ENCODE peak calls at places on chromosomes 3 and 15, in seven cellular contexts. One of them, this sample, is unnamed.

GRCh38 chr15:80932989-80933388 is 56.6 kb downstream of the MESD start:
- DNase-seq in ELR: no peak
- DNase-seq in mesenchymal stem cell: peak; percentile 29
- DNase-seq in T follicular helper cell: no peak
- DNase-seq in Right ventricle myocardium superior: peak; percentile 56
- DNase-seq in activated CD8-positive, alpha-beta memory T cell treated with anti-CD3 and anti-CD28 coated beads, Interleukin-2, amount 10 ng/mL, durations not matched to agents 7 days and 5 days: no peak
- DNase-seq in stimulated activated CD8-positive, alpha-beta memory T cell treated with anti-CD3 and anti-CD28 coated beads, Interleukin-4, amount 100 ng/mL, for 1 hour: no peak
- DNase-seq in this sample: no peak

GRCh38 chr15:65576669-65577068 is 34.3 kb downstream of the INTS14 start:
- DNase-seq in ELR: peak; percentile 73
- DNase-seq in mesenchymal stem cell: peak; percentile 60
- DNase-seq in T follicular helper cell: no peak
- DNase-seq in Right ventricle myocardium superior: no peak
- DNase-seq in activated CD8-positive, alpha-beta memory T cell treated with anti-CD3 and anti-CD28 coated beads, Interleukin-2, amount 10 ng/mL, durations not matched to agents 7 days and 5 days: no peak
- DNase-seq in stimulated activated CD8-positive, alpha-beta memory T cell treated with anti-CD3 and anti-CD28 coated beads, Interleukin-4, amount 100 ng/mL, for 1 hour: no peak
- DNase-seq in this sample: no peak

GRCh38 chr3:38616658-38617057 is 32.8 kb downstream of the SCN5A start:
- DNase-seq in ELR: no peak
- DNase-seq in mesenchymal stem cell: no peak
- DNase-seq in T follicular helper cell: no peak
- DNase-seq in Right ventricle myocardium superior: no peak
- DNase-seq in activated CD8-positive, alpha-beta memory T cell treated with anti-CD3 and anti-CD28 coated beads, Interleukin-2, amount 10 ng/mL, durations not matched to agents 7 days and 5 days: no peak
- DNase-seq in stimulated activated CD8-positive, alpha-beta memory T cell treated with anti-CD3 and anti-CD28 coated beads, Interleukin-4, amount 100 ng/mL, for 1 hour: no peak
- DNase-seq in this sample: no peak

GRCh38 chr3:13557926-13558325 is 9.0 kb downstream of the FBLN2 start:
- DNase-seq in ELR: no peak
- DNase-seq in mesenchymal stem cell: no peak
- DNase-seq in T follicular helper cell: no peak
- DNase-seq in Right ventricle myocardium superior: no peak
- DNase-seq in activated CD8-positive, alpha-beta memory T cell treated with anti-CD3 and anti-CD28 coated beads, Interleukin-2, amount 10 ng/mL, durations not matched to agents 7 days and 5 days: no peak
- DNase-seq in stimulated activated CD8-positive, alpha-beta memory T cell treated with anti-CD3 and anti-CD28 coated beads, Interleukin-4, amount 100 ng/mL, for 1 hour: no peak
- DNase-seq in this sample: no peak

GRCh38 chr3:128993461-128994172 is at the start of gene CFAP92:
- DNase-seq in ELR: peak; percentile 79
- DNase-seq in mesenchymal stem cell: peak; percentile 79
- DNase-seq in T follicular helper cell: peak; percentile 87
- DNase-seq in Right ventricle myocardium superior: peak; percentile 93
- DNase-seq in activated CD8-positive, alpha-beta memory T cell treated with anti-CD3 and anti-CD28 coated beads, Interleukin-2, amount 10 ng/mL, durations not matched to agents 7 days and 5 days: peak; percentile 94
- DNase-seq in stimulated activated CD8-positive, alpha-beta memory T cell treated with anti-CD3 and anti-CD28 coated beads, Interleukin-4, amount 100 ng/mL, for 1 hour: peak; percentile 87
- DNase-seq in this sample: peak; percentile 87

GRCh38 chr3:183275418-183275817 is 22.4 kb downstream of the B3GNT5 start:
- DNase-seq in ELR: peak; percentile 70
- DNase-seq in mesenchymal stem cell: no peak
- DNase-seq in T follicular helper cell: no peak
- DNase-seq in Right ventricle myocardium superior: no peak
- DNase-seq in activated CD8-positive, alpha-beta memory T cell treated with anti-CD3 and anti-CD28 coated beads, Interleukin-2, amount 10 ng/mL, durations not matched to agents 7 days and 5 days: no peak
- DNase-seq in stimulated activated CD8-positive, alpha-beta memory T cell treated with anti-CD3 and anti-CD28 coated beads, Interleukin-4, amount 100 ng/mL, for 1 hour: no peak
- DNase-seq in this sample: no peak

GRCh38 chr15:99264125-99264524 is 12.8 kb downstream of the LRRC28 start:
- DNase-seq in ELR: no peak
- DNase-seq in mesenchymal stem cell: no peak
- DNase-seq in T follicular helper cell: no peak
- DNase-seq in Right ventricle myocardium superior: no peak
- DNase-seq in activated CD8-positive, alpha-beta memory T cell treated with anti-CD3 and anti-CD28 coated beads, Interleukin-2, amount 10 ng/mL, durations not matched to agents 7 days and 5 days: no peak
- DNase-seq in stimulated activated CD8-positive, alpha-beta memory T cell treated with anti-CD3 and anti-CD28 coated beads, Interleukin-4, amount 100 ng/mL, for 1 hour: no peak
- DNase-seq in this sample: no peak

GRCh38 chr15:38531509-38531908 is 33.1 kb downstream of the RASGRP1 start:
- DNase-seq in ELR: peak; percentile 54
- DNase-seq in mesenchymal stem cell: peak; percentile 32
- DNase-seq in T follicular helper cell: no peak
- DNase-seq in Right ventricle myocardium superior: no peak
- DNase-seq in activated CD8-positive, alpha-beta memory T cell treated with anti-CD3 and anti-CD28 coated beads, Interleukin-2, amount 10 ng/mL, durations not matched to agents 7 days and 5 days: no peak
- DNase-seq in stimulated activated CD8-positive, alpha-beta memory T cell treated with anti-CD3 and anti-CD28 coated beads, Interleukin-4, amount 100 ng/mL, for 1 hour: no peak
- DNase-seq in this sample: no peak

GRCh38 chr3:115912372-115912771 is 289.1 kb downstream of the GAP43 start:
- DNase-seq in ELR: no peak
- DNase-seq in mesenchymal stem cell: peak; percentile 22
- DNase-seq in T follicular helper cell: no peak
- DNase-seq in Right ventricle myocardium superior: peak; percentile 56
- DNase-seq in activated CD8-positive, alpha-beta memory T cell treated with anti-CD3 and anti-CD28 coated beads, Interleukin-2, amount 10 ng/mL, durations not matched to agents 7 days and 5 days: no peak
- DNase-seq in stimulated activated CD8-positive, alpha-beta memory T cell treated with anti-CD3 and anti-CD28 coated beads, Interleukin-4, amount 100 ng/mL, for 1 hour: no peak
- DNase-seq in this sample: no peak

GRCh38 chr3:80233576-80233975 is 465.8 kb upstream of the ROBO1 start:
- DNase-seq in ELR: peak; percentile 42
- DNase-seq in mesenchymal stem cell: no peak
- DNase-seq in T follicular helper cell: no peak
- DNase-seq in Right ventricle myocardium superior: no peak
- DNase-seq in activated CD8-positive, alpha-beta memory T cell treated with anti-CD3 and anti-CD28 coated beads, Interleukin-2, amount 10 ng/mL, durations not matched to agents 7 days and 5 days: no peak
- DNase-seq in stimulated activated CD8-positive, alpha-beta memory T cell treated with anti-CD3 and anti-CD28 coated beads, Interleukin-4, amount 100 ng/mL, for 1 hour: no peak
- DNase-seq in this sample: no peak

GRCh38 chr3:135706758-135707375 is 258.7 kb upstream of the PPP2R3A start:
- DNase-seq in ELR: no peak
- DNase-seq in mesenchymal stem cell: no peak
- DNase-seq in T follicular helper cell: no peak
- DNase-seq in Right ventricle myocardium superior: no peak
- DNase-seq in activated CD8-positive, alpha-beta memory T cell treated with anti-CD3 and anti-CD28 coated beads, Interleukin-2, amount 10 ng/mL, durations not matched to agents 7 days and 5 days: no peak
- DNase-seq in stimulated activated CD8-positive, alpha-beta memory T cell treated with anti-CD3 and anti-CD28 coated beads, Interleukin-4, amount 100 ng/mL, for 1 hour: no peak
- DNase-seq in this sample: no peak

GRCh38 chr3:100213891-100214573 is 46.8 kb upstream of the TBC1D23 start:
- DNase-seq in ELR: peak; percentile 33
- DNase-seq in mesenchymal stem cell: no peak
- DNase-seq in T follicular helper cell: no peak
- DNase-seq in Right ventricle myocardium superior: no peak
- DNase-seq in activated CD8-positive, alpha-beta memory T cell treated with anti-CD3 and anti-CD28 coated beads, Interleukin-2, amount 10 ng/mL, durations not matched to agents 7 days and 5 days: no peak
- DNase-seq in stimulated activated CD8-positive, alpha-beta memory T cell treated with anti-CD3 and anti-CD28 coated beads, Interleukin-4, amount 100 ng/mL, for 1 hour: no peak
- DNase-seq in this sample: no peak

GRCh38 chr3:182508896-182509295 is 284.4 kb upstream of the ATP11B start:
- DNase-seq in ELR: no peak
- DNase-seq in mesenchymal stem cell: no peak
- DNase-seq in T follicular helper cell: no peak
- DNase-seq in Right ventricle myocardium superior: no peak
- DNase-seq in activated CD8-positive, alpha-beta memory T cell treated with anti-CD3 and anti-CD28 coated beads, Interleukin-2, amount 10 ng/mL, durations not matched to agents 7 days and 5 days: no peak
- DNase-seq in stimulated activated CD8-positive, alpha-beta memory T cell treated with anti-CD3 and anti-CD28 coated beads, Interleukin-4, amount 100 ng/mL, for 1 hour: no peak
- DNase-seq in this sample: no peak

GRCh38 chr3:13040381-13041074 is 32.7 kb downstream of the IQSEC1 start:
- DNase-seq in ELR: no peak
- DNase-seq in mesenchymal stem cell: no peak
- DNase-seq in T follicular helper cell: no peak
- DNase-seq in Right ventricle myocardium superior: no peak
- DNase-seq in activated CD8-positive, alpha-beta memory T cell treated with anti-CD3 and anti-CD28 coated beads, Interleukin-2, amount 10 ng/mL, durations not matched to agents 7 days and 5 days: peak; percentile 70
- DNase-seq in stimulated activated CD8-positive, alpha-beta memory T cell treated with anti-CD3 and anti-CD28 coated beads, Interleukin-4, amount 100 ng/mL, for 1 hour: peak; percentile 20
- DNase-seq in this sample: no peak

GRCh38 chr3:101518421-101518871 is 5.4 kb upstream of the SENP7 start:
- DNase-seq in ELR: peak; percentile 58
- DNase-seq in mesenchymal stem cell: no peak
- DNase-seq in T follicular helper cell: peak; percentile 40
- DNase-seq in Right ventricle myocardium superior: no peak
- DNase-seq in activated CD8-positive, alpha-beta memory T cell treated with anti-CD3 and anti-CD28 coated beads, Interleukin-2, amount 10 ng/mL, durations not matched to agents 7 days and 5 days: peak; percentile 76
- DNase-seq in stimulated activated CD8-positive, alpha-beta memory T cell treated with anti-CD3 and anti-CD28 coated beads, Interleukin-4, amount 100 ng/mL, for 1 hour: no peak
- DNase-seq in this sample: peak; percentile 40

GRCh38 chr15:81987628-81988027 is 58.2 kb downstream of the MEX3B start:
- DNase-seq in ELR: no peak
- DNase-seq in mesenchymal stem cell: no peak
- DNase-seq in T follicular helper cell: no peak
- DNase-seq in Right ventricle myocardium superior: no peak
- DNase-seq in activated CD8-positive, alpha-beta memory T cell treated with anti-CD3 and anti-CD28 coated beads, Interleukin-2, amount 10 ng/mL, durations not matched to agents 7 days and 5 days: no peak
- DNase-seq in stimulated activated CD8-positive, alpha-beta memory T cell treated with anti-CD3 and anti-CD28 coated beads, Interleukin-4, amount 100 ng/mL, for 1 hour: no peak
- DNase-seq in this sample: no peak

GRCh38 chr15:69616558-69616957 is 163.9 kb downstream of the RPLP1 start:
- DNase-seq in ELR: no peak
- DNase-seq in mesenchymal stem cell: no peak
- DNase-seq in T follicular helper cell: no peak
- DNase-seq in Right ventricle myocardium superior: no peak
- DNase-seq in activated CD8-positive, alpha-beta memory T cell treated with anti-CD3 and anti-CD28 coated beads, Interleukin-2, amount 10 ng/mL, durations not matched to agents 7 days and 5 days: no peak
- DNase-seq in stimulated activated CD8-positive, alpha-beta memory T cell treated with anti-CD3 and anti-CD28 coated beads, Interleukin-4, amount 100 ng/mL, for 1 hour: no peak
- DNase-seq in this sample: no peak

GRCh38 chr15:95327661-95328060 is 1002.8 kb upstream of the NR2F2 start:
- DNase-seq in ELR: no peak
- DNase-seq in mesenchymal stem cell: no peak
- DNase-seq in T follicular helper cell: no peak
- DNase-seq in Right ventricle myocardium superior: no peak
- DNase-seq in activated CD8-positive, alpha-beta memory T cell treated with anti-CD3 and anti-CD28 coated beads, Interleukin-2, amount 10 ng/mL, durations not matched to agents 7 days and 5 days: no peak
- DNase-seq in stimulated activated CD8-positive, alpha-beta memory T cell treated with anti-CD3 and anti-CD28 coated beads, Interleukin-4, amount 100 ng/mL, for 1 hour: no peak
- DNase-seq in this sample: no peak

GRCh38 chr3:149314807-149315578 is 18.4 kb downstream of the TM4SF18 start:
- DNase-seq in ELR: peak; percentile 89
- DNase-seq in mesenchymal stem cell: peak; percentile 80
- DNase-seq in T follicular helper cell: no peak
- DNase-seq in Right ventricle myocardium superior: no peak
- DNase-seq in activated CD8-positive, alpha-beta memory T cell treated with anti-CD3 and anti-CD28 coated beads, Interleukin-2, amount 10 ng/mL, durations not matched to agents 7 days and 5 days: no peak
- DNase-seq in stimulated activated CD8-positive, alpha-beta memory T cell treated with anti-CD3 and anti-CD28 coated beads, Interleukin-4, amount 100 ng/mL, for 1 hour: no peak
- DNase-seq in this sample: no peak

GRCh38 chr3:140205598-140205997 is 270.6 kb downstream of the CLSTN2 start:
- DNase-seq in ELR: no peak
- DNase-seq in mesenchymal stem cell: no peak
- DNase-seq in T follicular helper cell: no peak
- DNase-seq in Right ventricle myocardium superior: no peak
- DNase-seq in activated CD8-positive, alpha-beta memory T cell treated with anti-CD3 and anti-CD28 coated beads, Interleukin-2, amount 10 ng/mL, durations not matched to agents 7 days and 5 days: no peak
- DNase-seq in stimulated activated CD8-positive, alpha-beta memory T cell treated with anti-CD3 and anti-CD28 coated beads, Interleukin-4, amount 100 ng/mL, for 1 hour: no peak
- DNase-seq in this sample: no peak

GRCh38 chr3:133464573-133464972 is 64.7 kb downstream of the BFSP2 start:
- DNase-seq in ELR: peak; percentile 69
- DNase-seq in mesenchymal stem cell: peak; percentile 39
- DNase-seq in T follicular helper cell: no peak
- DNase-seq in Right ventricle myocardium superior: no peak
- DNase-seq in activated CD8-positive, alpha-beta memory T cell treated with anti-CD3 and anti-CD28 coated beads, Interleukin-2, amount 10 ng/mL, durations not matched to agents 7 days and 5 days: no peak
- DNase-seq in stimulated activated CD8-positive, alpha-beta memory T cell treated with anti-CD3 and anti-CD28 coated beads, Interleukin-4, amount 100 ng/mL, for 1 hour: no peak
- DNase-seq in this sample: no peak

This sample was measured in effector CD4-positive, alpha-beta T cell.